ENCODE peak calls at places on chromosomes 1 and 21, in seven cellular contexts. Q is RPMI7951, W is adipocyte, L is HuH-7.5, G is GM12865, E is putamen, X is NCI-H1436. A is an unnamed sample.

GRCh38 chr1:205421728-205422127 is at the start of gene LEMD1:
- DNase-seq in Q (no peak), W (peak), L (no peak), G (no peak), E (no peak), X (no peak), A (no peak)

GRCh38 chr1:222617367-222617951 is 438 bp upstream of the MIA3 start:
- DNase-seq in Q (peak), W (peak), L (peak), G (peak), E (peak), X (peak), A (peak)

GRCh38 chr1:170318736-170319135 is 173.0 kb downstream of the NTMT2 start:
- DNase-seq in Q (no peak), W (peak), L (no peak), G (no peak), E (no peak), X (no peak), A (peak)

GRCh38 chr1:94694234-94694915 is 125.8 kb upstream of the SLC44A3 start:
- DNase-seq in Q (peak), W (no peak), L (no peak), G (no peak), E (no peak), X (no peak), A (no peak)

GRCh38 chr1:185733818-185734709 is at the start of gene HMCN1:
- DNase-seq in Q (peak), W (peak), L (peak), G (peak), E (peak), X (no peak), A (peak)

GRCh38 chr1:248807067-248807737 is 18.5 kb downstream of the SH3BP5L start:
- DNase-seq in Q (peak), W (peak), L (no peak), G (peak), E (peak), X (peak), A (peak)

GRCh38 chr1:112177314-112177713 is 187.8 kb upstream of the KCND3 start:
- DNase-seq in Q (no peak), W (no peak), L (no peak), G (no peak), E (no peak), X (no peak), A (no peak)

GRCh38 chr1:66729130-66729922 is 22.9 kb upstream of the DYNLT5 start:
- DNase-seq in Q (no peak), W (no peak), L (no peak), G (peak), E (no peak), X (no peak), A (no peak)

GRCh38 chr1:198122693-198123092 is 34.1 kb upstream of the NEK7 start:
- DNase-seq in Q (no peak), W (peak), L (no peak), G (no peak), E (no peak), X (no peak), A (no peak)

GRCh38 chr1:36306210-36306901 is at the start of gene SH3D21:
- DNase-seq in Q (no peak), W (peak), L (peak), G (peak), E (no peak), X (peak), A (peak)

GRCh38 chr1:219427989-219428388 is 184.9 kb downstream of the ZC3H11B start:
- DNase-seq in Q (peak), W (peak), L (no peak), G (no peak), E (no peak), X (no peak), A (peak)

GRCh38 chr1:166527752-166528151 is 311.5 kb upstream of the POGK start:
- DNase-seq in Q (no peak), W (no peak), L (no peak), G (no peak), E (no peak), X (no peak), A (no peak)

GRCh38 chr1:93301131-93301530 is 44.6 kb upstream of the DR1 start:
- DNase-seq in Q (no peak), W (no peak), L (no peak), G (no peak), E (no peak), X (no peak), A (no peak)

GRCh38 chr1:107339775-107340174 is 198.9 kb downstream of the NTNG1 start:
- DNase-seq in Q (no peak), W (no peak), L (no peak), G (no peak), E (no peak), X (no peak), A (no peak)

GRCh38 chr21:37710555-37711293 is 205.5 kb downstream of the KCNJ6 start:
- DNase-seq in Q (peak), W (no peak), L (no peak), G (no peak), E (no peak), X (no peak), A (peak)

GRCh38 chr1:44581205-44581604 is 93.1 kb downstream of the TMEM53 start:
- DNase-seq in Q (no peak), W (no peak), L (no peak), G (no peak), E (no peak), X (no peak), A (no peak)

GRCh38 chr1:241079459-241079858 is 277.5 kb downstream of the RGS7 start:
- DNase-seq in Q (no peak), W (no peak), L (no peak), G (no peak), E (no peak), X (no peak), A (no peak)

GRCh38 chr21:16913010-16913409 is 599.8 kb upstream of the CXADR start:
- DNase-seq in Q (no peak), W (no peak), L (no peak), G (no peak), E (no peak), X (no peak), A (no peak)

GRCh38 chr1:115134231-115134630 is 44.9 kb upstream of the TSPAN2 start:
- DNase-seq in Q (no peak), W (no peak), L (no peak), G (no peak), E (no peak), X (no peak), A (no peak)

GRCh38 chr1:40783001-40783905 is at the start of gene KCNQ4:
- DNase-seq in Q (no peak), W (peak), L (peak), G (no peak), E (no peak), X (peak), A (peak)

GRCh38 chr1:2393471-2393877 is 1.8 kb downstream of the RER1 start:
- DNase-seq in Q (no peak), W (no peak), L (peak), G (no peak), E (no peak), X (no peak), A (no peak)

GRCh38 chr1:199799116-199799515 is 228.4 kb upstream of the NR5A2 start:
- DNase-seq in Q (no peak), W (no peak), L (no peak), G (no peak), E (no peak), X (no peak), A (no peak)

GRCh38 chr1:40049745-40050144 is 9.2 kb downstream of the CAP1 start:
- DNase-seq in Q (no peak), W (no peak), L (no peak), G (peak), E (peak), X (no peak), A (peak)

GRCh38 chr1:18542351-18542750 is 61.6 kb downstream of the KLHDC7A start:
- DNase-seq in Q (no peak), W (no peak), L (no peak), G (no peak), E (no peak), X (no peak), A (no peak)

GRCh38 chr1:50620680-50621329 is 197.6 kb upstream of the DMRTA2 start:
- DNase-seq in Q (no peak), W (peak), L (no peak), G (no peak), E (no peak), X (no peak), A (peak)

GRCh38 chr1:165860065-165860464 is 32.7 kb downstream of the UCK2 start:
- DNase-seq in Q (no peak), W (no peak), L (no peak), G (no peak), E (no peak), X (no peak), A (no peak)

GRCh38 chr1:84141177-84142003 is 2.7 kb upstream of the PRKACB start:
- DNase-seq in Q (peak), W (peak), L (no peak), G (no peak), E (no peak), X (no peak), A (peak)

A was measured in fibroblast of lung.